ENCODE peak calls at places on chromosomes 7 and 10, in six cellular contexts. U is MCF 10A; S is NCI-H2081; G is HL-60; X is endothelial cell; Q is activated CD4-positive, alpha-beta T cell treated with anti-CD3 and anti-CD28 coated beads for 36 hours. W is an unnamed sample.

GRCh38 chr7:90594791-90595317 is 1.3 kb upstream of the CDK14 start:
- DNase-seq in U (peak), S (peak), G (no peak), X (peak), Q (peak), W (no peak)

GRCh38 chr10:119537953-119538630 is 4.4 kb downstream of the RGS10 start:
- DNase-seq in U (no peak), S (no peak), G (no peak), X (no peak), Q (no peak), W (no peak)

GRCh38 chr7:120226188-120226587 is 46.8 kb upstream of the KCND2 start:
- DNase-seq in U (no peak), S (no peak), G (no peak), X (no peak), Q (no peak), W (no peak)

GRCh38 chr10:61781969-61782403 is 119.3 kb downstream of the CABCOCO1 start:
- DNase-seq in U (peak), S (no peak), G (no peak), X (no peak), Q (peak), W (no peak)

GRCh38 chr10:20971901-20972300 is 74.8 kb upstream of the NEBL start:
- DNase-seq in U (peak), S (no peak), G (no peak), X (no peak), Q (no peak), W (no peak)

GRCh38 chr10:34864156-34865075 is 49.3 kb upstream of the PARD3 start:
- DNase-seq in U (no peak), S (no peak), G (no peak), X (no peak), Q (no peak), W (no peak)

GRCh38 chr10:14039968-14040668 is 290.6 kb downstream of the FRMD4A start:
- DNase-seq in U (no peak), S (no peak), G (no peak), X (no peak), Q (no peak), W (no peak)

GRCh38 chr7:98569606-98570337 is 47.3 kb upstream of the NPTX2 start:
- DNase-seq in U (peak), S (no peak), G (no peak), X (no peak), Q (no peak), W (peak)

GRCh38 chr10:30587522-30588031 is 42.0 kb downstream of the LYZL2 start:
- DNase-seq in U (no peak), S (no peak), G (peak), X (no peak), Q (no peak), W (peak)

GRCh38 chr7:138752568-138753518 is 45.0 kb upstream of the TMEM213 start:
- DNase-seq in U (peak), S (peak), G (no peak), X (no peak), Q (peak), W (peak)

GRCh38 chr10:71266147-71266917 is 52.7 kb upstream of the SLC29A3 start:
- DNase-seq in U (peak), S (peak), G (no peak), X (no peak), Q (no peak), W (peak)

GRCh38 chr7:29019275-29019820 is 61.2 kb upstream of the TRIL start:
- DNase-seq in U (no peak), S (peak), G (no peak), X (no peak), Q (no peak), W (no peak)

GRCh38 chr7:117399820-117400422 is 27.4 kb downstream of the ASZ1 start:
- DNase-seq in U (no peak), S (peak), G (no peak), X (no peak), Q (no peak), W (no peak)

GRCh38 chr7:151256410-151257045 is 8.0 kb upstream of the SMARCD3 start:
- DNase-seq in U (no peak), S (no peak), G (no peak), X (no peak), Q (no peak), W (no peak)

GRCh38 chr10:126570631-126571170 is 99.8 kb downstream of the C10orf90 start:
- DNase-seq in U (no peak), S (no peak), G (no peak), X (no peak), Q (no peak), W (no peak)

GRCh38 chr10:110010076-110011069 is 2.6 kb downstream of the ADD3 start:
- DNase-seq in U (no peak), S (no peak), G (no peak), X (no peak), Q (peak), W (no peak)

GRCh38 chr7:55513849-55514248 is 58.5 kb downstream of the VOPP1 start:
- DNase-seq in U (no peak), S (no peak), G (no peak), X (no peak), Q (no peak), W (no peak)

GRCh38 chr10:47028466-47028865 is 117.2 kb downstream of the PTPN20 start:
- DNase-seq in U (no peak), S (no peak), G (no peak), X (no peak), Q (no peak), W (no peak)

GRCh38 chr7:18803880-18804279 is 308.3 kb downstream of the HDAC9 start:
- DNase-seq in U (no peak), S (no peak), G (no peak), X (no peak), Q (no peak), W (no peak)

GRCh38 chr7:37377231-37377630 is 71.4 kb downstream of the ELMO1 start:
- DNase-seq in U (no peak), S (no peak), G (no peak), X (no peak), Q (peak), W (no peak)

GRCh38 chr10:47409171-47409865 is 25.2 kb upstream of the ZNF488 start:
- DNase-seq in U (no peak), S (no peak), G (no peak), X (no peak), Q (no peak), W (no peak)

GRCh38 chr10:13340068-13340467 is 8.0 kb downstream of the SEPHS1 start:
- DNase-seq in U (no peak), S (no peak), G (no peak), X (no peak), Q (no peak), W (no peak)

GRCh38 chr7:157151626-157152339 is 13.1 kb downstream of the UBE3C start:
- DNase-seq in U (no peak), S (no peak), G (no peak), X (no peak), Q (no peak), W (no peak)

GRCh38 chr7:106138776-106139175 is 26.7 kb upstream of the SYPL1 start:
- DNase-seq in U (no peak), S (no peak), G (no peak), X (no peak), Q (no peak), W (no peak)

GRCh38 chr10:30583778-30584415 is 45.7 kb downstream of the LYZL2 start:
- DNase-seq in U (peak), S (peak), G (no peak), X (peak), Q (peak), W (peak)

GRCh38 chr7:125847055-125847454 is 917.4 kb upstream of the POT1 start:
- DNase-seq in U (no peak), S (no peak), G (no peak), X (no peak), Q (no peak), W (no peak)

GRCh38 chr7:2355079-2356008 is 717 bp downstream of the EIF3B start:
- DNase-seq in U (peak), S (no peak), G (peak), X (peak), Q (peak), W (peak)

GRCh38 chr10:5354068-5354467 is 10.7 kb upstream of the UCN3 start:
- DNase-seq in U (no peak), S (no peak), G (no peak), X (no peak), Q (no peak), W (no peak)

GRCh38 chr10:71838264-71839211 is 12.5 kb downstream of the PSAP start:
- DNase-seq in U (peak), S (no peak), G (no peak), X (no peak), Q (no peak), W (no peak)

GRCh38 chr10:35387768-35388167 is 51.5 kb downstream of the CCNY start:
- DNase-seq in U (peak), S (peak), G (no peak), X (no peak), Q (no peak), W (no peak)